ENCODE peak calls at places on chromosomes 5 and 9, in seven cellular contexts. One of them, this sample, is unnamed.

GRCh38 chr9:100352201-100352726 is 478 bp downstream of the TEX10 start:
- DNase-seq in NCI-H1694 treated with DMSO at 0.1 percent for 48 hours: no peak
- DNase-seq in CMK: peak
- DNase-seq in GM19239: no peak
- DNase-seq in ecto neural progenitor cell: no peak
- DNase-seq in activated T-cell treated with anti-CD3 and anti-CD28 coated beads for 1 hour: peak
- DNase-seq in heart right ventricle: peak
- DNase-seq in this sample: peak

GRCh38 chr9:6884960-6885359 is 127.2 kb downstream of the KDM4C start:
- DNase-seq in NCI-H1694 treated with DMSO at 0.1 percent for 48 hours: no peak
- DNase-seq in CMK: no peak
- DNase-seq in GM19239: no peak
- DNase-seq in ecto neural progenitor cell: no peak
- DNase-seq in activated T-cell treated with anti-CD3 and anti-CD28 coated beads for 1 hour: no peak
- DNase-seq in heart right ventricle: no peak
- DNase-seq in this sample: no peak

GRCh38 chr5:14056039-14056438 is 87.1 kb upstream of the TRIO start:
- DNase-seq in NCI-H1694 treated with DMSO at 0.1 percent for 48 hours: no peak
- DNase-seq in CMK: no peak
- DNase-seq in GM19239: no peak
- DNase-seq in ecto neural progenitor cell: no peak
- DNase-seq in activated T-cell treated with anti-CD3 and anti-CD28 coated beads for 1 hour: no peak
- DNase-seq in heart right ventricle: no peak
- DNase-seq in this sample: no peak

GRCh38 chr5:54738118-54738972 is 220.8 kb downstream of the SNX18 start:
- DNase-seq in NCI-H1694 treated with DMSO at 0.1 percent for 48 hours: no peak
- DNase-seq in CMK: peak
- DNase-seq in GM19239: no peak
- DNase-seq in ecto neural progenitor cell: no peak
- DNase-seq in activated T-cell treated with anti-CD3 and anti-CD28 coated beads for 1 hour: no peak
- DNase-seq in heart right ventricle: peak
- DNase-seq in this sample: no peak

GRCh38 chr5:83467315-83468044 is 4.1 kb upstream of the VCAN start:
- DNase-seq in NCI-H1694 treated with DMSO at 0.1 percent for 48 hours: no peak
- DNase-seq in CMK: no peak
- DNase-seq in GM19239: no peak
- DNase-seq in ecto neural progenitor cell: no peak
- DNase-seq in activated T-cell treated with anti-CD3 and anti-CD28 coated beads for 1 hour: no peak
- DNase-seq in heart right ventricle: peak
- DNase-seq in this sample: no peak

GRCh38 chr9:20740929-20741582 is 57.0 kb downstream of the FOCAD start:
- DNase-seq in NCI-H1694 treated with DMSO at 0.1 percent for 48 hours: no peak
- DNase-seq in CMK: no peak
- DNase-seq in GM19239: no peak
- DNase-seq in ecto neural progenitor cell: no peak
- DNase-seq in activated T-cell treated with anti-CD3 and anti-CD28 coated beads for 1 hour: no peak
- DNase-seq in heart right ventricle: no peak
- DNase-seq in this sample: no peak

GRCh38 chr5:77987988-77988387 is 211.8 kb upstream of the TBCA start:
- DNase-seq in NCI-H1694 treated with DMSO at 0.1 percent for 48 hours: no peak
- DNase-seq in CMK: no peak
- DNase-seq in GM19239: no peak
- DNase-seq in ecto neural progenitor cell: no peak
- DNase-seq in activated T-cell treated with anti-CD3 and anti-CD28 coated beads for 1 hour: no peak
- DNase-seq in heart right ventricle: no peak
- DNase-seq in this sample: no peak

GRCh38 chr9:127869310-127870152 is 7.9 kb downstream of the AK1 start:
- DNase-seq in NCI-H1694 treated with DMSO at 0.1 percent for 48 hours: peak
- DNase-seq in CMK: peak
- DNase-seq in GM19239: peak
- DNase-seq in ecto neural progenitor cell: peak
- DNase-seq in activated T-cell treated with anti-CD3 and anti-CD28 coated beads for 1 hour: peak
- DNase-seq in heart right ventricle: peak
- DNase-seq in this sample: peak

GRCh38 chr9:130780865-130781504 is 54.1 kb upstream of the ABL1 start:
- DNase-seq in NCI-H1694 treated with DMSO at 0.1 percent for 48 hours: no peak
- DNase-seq in CMK: no peak
- DNase-seq in GM19239: no peak
- DNase-seq in ecto neural progenitor cell: no peak
- DNase-seq in activated T-cell treated with anti-CD3 and anti-CD28 coated beads for 1 hour: no peak
- DNase-seq in heart right ventricle: no peak
- DNase-seq in this sample: no peak

GRCh38 chr5:96094904-96095303 is 133.3 kb upstream of the ELL2 start:
- DNase-seq in NCI-H1694 treated with DMSO at 0.1 percent for 48 hours: no peak
- DNase-seq in CMK: no peak
- DNase-seq in GM19239: no peak
- DNase-seq in ecto neural progenitor cell: no peak
- DNase-seq in activated T-cell treated with anti-CD3 and anti-CD28 coated beads for 1 hour: no peak
- DNase-seq in heart right ventricle: no peak
- DNase-seq in this sample: no peak

GRCh38 chr5:132257131-132258101 is at the start of gene PDLIM4:
- DNase-seq in NCI-H1694 treated with DMSO at 0.1 percent for 48 hours: no peak
- DNase-seq in CMK: no peak
- DNase-seq in GM19239: no peak
- DNase-seq in ecto neural progenitor cell: peak
- DNase-seq in activated T-cell treated with anti-CD3 and anti-CD28 coated beads for 1 hour: no peak
- DNase-seq in heart right ventricle: peak
- DNase-seq in this sample: peak

GRCh38 chr5:113221294-113222176 is 213.3 kb downstream of the TSSK1B start:
- DNase-seq in NCI-H1694 treated with DMSO at 0.1 percent for 48 hours: no peak
- DNase-seq in CMK: no peak
- DNase-seq in GM19239: no peak
- DNase-seq in ecto neural progenitor cell: no peak
- DNase-seq in activated T-cell treated with anti-CD3 and anti-CD28 coated beads for 1 hour: no peak
- DNase-seq in heart right ventricle: no peak
- DNase-seq in this sample: no peak

GRCh38 chr9:97567894-97568202 is 65.3 kb downstream of the TSTD2 start:
- DNase-seq in NCI-H1694 treated with DMSO at 0.1 percent for 48 hours: no peak
- DNase-seq in CMK: peak
- DNase-seq in GM19239: no peak
- DNase-seq in ecto neural progenitor cell: no peak
- DNase-seq in activated T-cell treated with anti-CD3 and anti-CD28 coated beads for 1 hour: no peak
- DNase-seq in heart right ventricle: no peak
- DNase-seq in this sample: no peak

GRCh38 chr9:17401858-17402257 is 177.0 kb upstream of the SH3GL2 start:
- DNase-seq in NCI-H1694 treated with DMSO at 0.1 percent for 48 hours: no peak
- DNase-seq in CMK: no peak
- DNase-seq in GM19239: no peak
- DNase-seq in ecto neural progenitor cell: no peak
- DNase-seq in activated T-cell treated with anti-CD3 and anti-CD28 coated beads for 1 hour: no peak
- DNase-seq in heart right ventricle: no peak
- DNase-seq in this sample: no peak

GRCh38 chr5:120446068-120446492 is 18.0 kb upstream of the PRR16 start:
- DNase-seq in NCI-H1694 treated with DMSO at 0.1 percent for 48 hours: no peak
- DNase-seq in CMK: no peak
- DNase-seq in GM19239: no peak
- DNase-seq in ecto neural progenitor cell: no peak
- DNase-seq in activated T-cell treated with anti-CD3 and anti-CD28 coated beads for 1 hour: no peak
- DNase-seq in heart right ventricle: no peak
- DNase-seq in this sample: no peak

GRCh38 chr5:153632748-153633290 is 142.3 kb downstream of the GRIA1 start:
- DNase-seq in NCI-H1694 treated with DMSO at 0.1 percent for 48 hours: no peak
- DNase-seq in CMK: no peak
- DNase-seq in GM19239: no peak
- DNase-seq in ecto neural progenitor cell: no peak
- DNase-seq in activated T-cell treated with anti-CD3 and anti-CD28 coated beads for 1 hour: no peak
- DNase-seq in heart right ventricle: no peak
- DNase-seq in this sample: no peak

GRCh38 chr5:36150676-36151433 is 832 bp downstream of the LMBRD2 start:
- DNase-seq in NCI-H1694 treated with DMSO at 0.1 percent for 48 hours: peak
- DNase-seq in CMK: no peak
- DNase-seq in GM19239: no peak
- DNase-seq in ecto neural progenitor cell: peak
- DNase-seq in activated T-cell treated with anti-CD3 and anti-CD28 coated beads for 1 hour: peak
- DNase-seq in heart right ventricle: peak
- DNase-seq in this sample: peak

GRCh38 chr5:97986069-97986468 is 787.4 kb upstream of the RGMB start:
- DNase-seq in NCI-H1694 treated with DMSO at 0.1 percent for 48 hours: no peak
- DNase-seq in CMK: no peak
- DNase-seq in GM19239: no peak
- DNase-seq in ecto neural progenitor cell: no peak
- DNase-seq in activated T-cell treated with anti-CD3 and anti-CD28 coated beads for 1 hour: no peak
- DNase-seq in heart right ventricle: no peak
- DNase-seq in this sample: no peak

GRCh38 chr5:176536132-176536901 is 885 bp downstream of the RNF44 start:
- DNase-seq in NCI-H1694 treated with DMSO at 0.1 percent for 48 hours: peak
- DNase-seq in CMK: peak
- DNase-seq in GM19239: peak
- DNase-seq in ecto neural progenitor cell: peak
- DNase-seq in activated T-cell treated with anti-CD3 and anti-CD28 coated beads for 1 hour: peak
- DNase-seq in heart right ventricle: peak
- DNase-seq in this sample: peak

GRCh38 chr5:1436681-1437080 is 8.6 kb downstream of the SLC6A3 start:
- DNase-seq in NCI-H1694 treated with DMSO at 0.1 percent for 48 hours: no peak
- DNase-seq in CMK: no peak
- DNase-seq in GM19239: no peak
- DNase-seq in ecto neural progenitor cell: no peak
- DNase-seq in activated T-cell treated with anti-CD3 and anti-CD28 coated beads for 1 hour: no peak
- DNase-seq in heart right ventricle: no peak
- DNase-seq in this sample: no peak

GRCh38 chr9:128469070-128469469 is 13.3 kb downstream of the ODF2 start:
- DNase-seq in NCI-H1694 treated with DMSO at 0.1 percent for 48 hours: no peak
- DNase-seq in CMK: no peak
- DNase-seq in GM19239: no peak
- DNase-seq in ecto neural progenitor cell: no peak
- DNase-seq in activated T-cell treated with anti-CD3 and anti-CD28 coated beads for 1 hour: no peak
- DNase-seq in heart right ventricle: no peak
- DNase-seq in this sample: no peak

GRCh38 chr9:73565833-73566465 is 414.3 kb downstream of the ANXA1 start:
- DNase-seq in NCI-H1694 treated with DMSO at 0.1 percent for 48 hours: no peak
- DNase-seq in CMK: no peak
- DNase-seq in GM19239: no peak
- DNase-seq in ecto neural progenitor cell: no peak
- DNase-seq in activated T-cell treated with anti-CD3 and anti-CD28 coated beads for 1 hour: no peak
- DNase-seq in heart right ventricle: peak
- DNase-seq in this sample: no peak

GRCh38 chr9:95966303-95966702 is 90.8 kb downstream of the ERCC6L2 start:
- DNase-seq in NCI-H1694 treated with DMSO at 0.1 percent for 48 hours: no peak
- DNase-seq in CMK: no peak
- DNase-seq in GM19239: no peak
- DNase-seq in ecto neural progenitor cell: no peak
- DNase-seq in activated T-cell treated with anti-CD3 and anti-CD28 coated beads for 1 hour: no peak
- DNase-seq in heart right ventricle: no peak
- DNase-seq in this sample: no peak

GRCh38 chr5:75089137-75089536 is 36.8 kb upstream of the GCNT4 start:
- DNase-seq in NCI-H1694 treated with DMSO at 0.1 percent for 48 hours: no peak
- DNase-seq in CMK: no peak
- DNase-seq in GM19239: no peak
- DNase-seq in ecto neural progenitor cell: no peak
- DNase-seq in activated T-cell treated with anti-CD3 and anti-CD28 coated beads for 1 hour: no peak
- DNase-seq in heart right ventricle: no peak
- DNase-seq in this sample: no peak

GRCh38 chr5:176744584-176744965 is 65.8 kb upstream of the UNC5A start:
- DNase-seq in NCI-H1694 treated with DMSO at 0.1 percent for 48 hours: peak
- DNase-seq in CMK: no peak
- DNase-seq in GM19239: no peak
- DNase-seq in ecto neural progenitor cell: no peak
- DNase-seq in activated T-cell treated with anti-CD3 and anti-CD28 coated beads for 1 hour: no peak
- DNase-seq in heart right ventricle: no peak
- DNase-seq in this sample: no peak

GRCh38 chr9:4486176-4486575 is 4.1 kb upstream of the SLC1A1 start:
- DNase-seq in NCI-H1694 treated with DMSO at 0.1 percent for 48 hours: no peak
- DNase-seq in CMK: no peak
- DNase-seq in GM19239: no peak
- DNase-seq in ecto neural progenitor cell: no peak
- DNase-seq in activated T-cell treated with anti-CD3 and anti-CD28 coated beads for 1 hour: no peak
- DNase-seq in heart right ventricle: no peak
- DNase-seq in this sample: no peak